ENCODE peak calls at places on chromosomes 4 and X, in four cellular contexts. E is left ventricle myocardium inferior, C is psoas muscle, D is mammary epithelial cell. H is an unnamed sample.

GRCh38 chrX:38574858-38575257 is 13.5 kb downstream of the TSPAN7 start:
- DNase-seq in E (no peak), C (no peak), D (no peak), H (no peak)

GRCh38 chrX:19602866-19603620 is 87.7 kb upstream of the MAP3K15 start:
- DNase-seq in E (no peak), C (peak; percentile 51), D (peak; percentile 83), H (peak; percentile 61)

GRCh38 chr4:182584016-182584415 is 333.2 kb downstream of the DCTD start:
- DNase-seq in E (no peak), C (no peak), D (no peak), H (no peak)

GRCh38 chr4:8641256-8641655 is 48.7 kb downstream of the CPZ start:
- DNase-seq in E (peak; percentile 9), C (no peak), D (no peak), H (no peak)

GRCh38 chrX:135185795-135186443 is 14.7 kb upstream of the CT55 start:
- DNase-seq in E (no peak), C (no peak), D (peak; percentile 53), H (peak; percentile 75)

GRCh38 chrX:155127940-155128339 is 56.6 kb downstream of the BRCC3 start:
- DNase-seq in E (no peak), C (no peak), D (no peak), H (no peak)

GRCh38 chr4:56158483-56158882 is 209.7 kb downstream of the CEP135 start:
- DNase-seq in E (no peak), C (no peak), D (no peak), H (no peak)

GRCh38 chr4:130288576-130288975 is 1192.6 kb downstream of the C4orf33 start:
- DNase-seq in E (no peak), C (no peak), D (no peak), H (no peak)

GRCh38 chr4:1819284-1819683 is 26.2 kb downstream of the FGFR3 start:
- DNase-seq in E (no peak), C (peak; percentile 87), D (no peak), H (no peak)

GRCh38 chr4:10490996-10491395 is 33.8 kb upstream of the ZNF518B start:
- DNase-seq in E (no peak), C (no peak), D (no peak), H (no peak)

GRCh38 chr4:165994706-165995105 is 121.7 kb downstream of the TLL1 start:
- DNase-seq in E (no peak), C (no peak), D (peak; percentile 31), H (no peak)

GRCh38 chr4:84286048-84286447 is 213.0 kb downstream of the NKX6-1 start:
- DNase-seq in E (no peak), C (no peak), D (no peak), H (no peak)

GRCh38 chrX:14051416-14051815 is 21.7 kb upstream of the GEMIN8 start:
- DNase-seq in E (no peak), C (no peak), D (no peak), H (no peak)

GRCh38 chr4:21645776-21646175 is 302.8 kb downstream of the KCNIP4 start:
- DNase-seq in E (no peak), C (no peak), D (no peak), H (no peak)

GRCh38 chr4:54213001-54213400 is 16.1 kb upstream of the PDGFRA start:
- DNase-seq in E (no peak), C (no peak), D (no peak), H (no peak)

GRCh38 chrX:154123241-154124219 is 20.5 kb upstream of the OPN1LW start:
- DNase-seq in E (peak; percentile 29), C (no peak), D (no peak), H (peak; percentile 29)

GRCh38 chr4:86957214-86957613 is 22.4 kb downstream of the AFF1 start:
- DNase-seq in E (no peak), C (no peak), D (peak; percentile 72), H (no peak)

GRCh38 chrX:153649178-153649914 is 2.3 kb downstream of the DUSP9 start:
- DNase-seq in E (no peak), C (peak; percentile 60), D (no peak), H (peak; percentile 50)

GRCh38 chr4:150582881-150583286 is 933 bp downstream of the MAB21L2 start:
- DNase-seq in E (no peak), C (peak; percentile 51), D (no peak), H (no peak)

GRCh38 chr4:185304944-185305690 is 90.6 kb downstream of the LRP2BP start:
- DNase-seq in E (no peak), C (no peak), D (peak; percentile 26), H (no peak)

GRCh38 chr4:184163813-184164212 is 53.9 kb downstream of the ENPP6 start:
- DNase-seq in E (peak; percentile 42), C (no peak), D (peak; percentile 28), H (peak; percentile 43)

GRCh38 chr4:85491527-85491926 is 16.6 kb downstream of the ARHGAP24 start:
- DNase-seq in E (no peak), C (no peak), D (no peak), H (no peak)

GRCh38 chrX:69317721-69318120 is 152.5 kb upstream of the PJA1 start:
- DNase-seq in E (no peak), C (no peak), D (no peak), H (no peak)

GRCh38 chr4:142406917-142407501 is 439.1 kb downstream of the INPP4B start:
- DNase-seq in E (no peak), C (no peak), D (no peak), H (no peak)

GRCh38 chr4:183987987-183988392 is 82.9 kb downstream of the STOX2 start:
- DNase-seq in E (peak; percentile 58), C (peak; percentile 77), D (peak; percentile 86), H (peak; percentile 71)

GRCh38 chr4:147590249-147590920 is 26.8 kb upstream of the TMEM184C start:
- DNase-seq in E (peak; percentile 33), C (peak; percentile 52), D (peak; percentile 34), H (peak; percentile 78)

GRCh38 chrX:82648062-82648461 is 860.0 kb upstream of the POU3F4 start:
- DNase-seq in E (no peak), C (no peak), D (peak; percentile 6), H (no peak)

GRCh38 chrX:57121162-57121741 is at the start of gene SPIN2B:
- DNase-seq in E (peak; percentile 78), C (peak; percentile 87), D (peak; percentile 62), H (peak; percentile 86)

DNA sequence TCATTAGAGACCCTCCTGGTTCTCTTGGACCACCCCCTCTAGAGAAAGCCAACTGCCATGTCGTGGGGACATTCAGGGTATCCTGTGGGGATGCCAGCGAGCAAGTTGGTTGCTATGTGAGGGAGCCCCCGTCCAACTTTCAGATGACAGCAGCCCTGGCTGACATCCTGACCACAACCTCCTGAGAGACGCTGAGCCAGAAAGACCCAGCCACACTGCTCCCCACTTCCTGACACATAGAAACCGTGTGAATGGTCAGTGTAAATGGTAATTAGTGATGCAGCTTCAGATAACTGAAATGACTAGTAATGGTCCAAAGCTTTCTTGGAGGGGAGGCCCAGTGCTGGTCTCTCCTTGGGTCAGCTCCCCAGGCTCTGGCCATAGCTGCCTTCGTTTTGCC is 10.8 kb downstream of the CLCN4 start:
- DNase-seq in E (no peak), C (no peak), D (no peak), H (no peak)
- H3K4me1 ChIP-seq in E (peaks cover 17% of the 10 kb centered on the region), C (peaks cover 7% of the 10 kb centered on the region), D (no peaks in the 10 kb centered on the region), H (no peaks in the 10 kb centered on the region)

DNA sequence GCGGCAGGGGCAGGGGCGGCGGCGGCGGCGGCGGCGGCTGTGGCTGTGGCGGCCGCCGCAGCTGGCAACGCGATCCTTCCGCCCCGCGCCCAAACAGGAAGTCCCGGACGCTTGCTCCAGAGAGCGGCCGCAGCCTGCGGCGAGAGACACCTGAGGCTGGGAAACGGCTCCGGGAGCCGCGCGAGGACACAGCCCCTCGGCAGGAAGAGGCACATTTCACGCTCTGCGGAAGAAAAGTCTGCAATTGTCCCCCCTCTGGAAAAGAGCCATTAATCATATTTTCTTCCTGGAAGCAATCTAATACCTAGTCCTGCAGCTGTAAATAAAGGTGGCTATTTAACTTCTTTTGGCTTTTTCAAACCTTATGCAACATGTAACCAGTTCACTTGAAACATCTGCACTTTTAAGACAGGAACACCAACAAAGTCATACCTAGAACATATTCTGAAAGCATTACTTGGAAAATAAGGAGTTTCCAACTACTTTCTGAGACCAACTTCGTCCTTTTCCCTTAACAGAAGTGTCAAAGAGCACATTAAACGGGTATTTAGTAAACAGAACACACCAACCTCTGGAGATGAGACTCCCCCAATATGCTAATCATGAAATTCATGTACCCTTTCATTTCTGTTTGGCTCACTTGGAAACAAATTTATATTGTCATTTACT is 69.0 kb downstream of the NOCT start:
- DNase-seq in E (no peak), C (no peak), D (no peak), H (no peak)
- H3K4me1 ChIP-seq in E (peaks cover 56% of the 10 kb centered on the region), C (peaks cover 39% of the 10 kb centered on the region), D (no peaks in the 10 kb centered on the region), H (peaks cover 4% of the 10 kb centered on the region)

GRCh38 chrX:136347706-136348105 is 46.9 kb downstream of the ADGRG4 start:
- DNase-seq in E (no peak), C (no peak), D (peak; percentile 31), H (no peak)
- H3K4me1 ChIP-seq in E (no peaks in the 10 kb centered on the region), C (no peaks in the 10 kb centered on the region), D (peaks cover 18% of the 10 kb centered on the region), H (no peaks in the 10 kb centered on the region)

DNA sequence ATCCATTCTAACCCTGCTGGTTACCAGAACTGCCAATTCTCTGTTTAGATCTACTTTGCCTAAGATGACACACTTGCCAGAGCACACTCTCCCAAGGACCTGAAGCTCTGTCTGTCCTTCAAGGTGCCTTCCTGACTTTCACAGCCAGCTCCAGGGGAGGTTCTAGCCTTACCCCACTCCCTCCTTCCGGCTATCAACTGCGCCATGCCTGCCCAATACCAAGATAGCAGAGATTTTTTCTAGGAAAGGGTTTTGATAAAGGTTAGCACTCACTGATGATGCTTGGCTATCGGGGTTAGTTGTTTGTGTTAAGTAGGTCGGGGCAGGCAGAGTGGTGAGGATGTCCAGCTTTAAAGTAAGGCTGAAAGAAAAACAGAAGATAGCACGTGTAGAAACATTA is 14.3 kb downstream of the ALPK1 start:
- DNase-seq in E (no peak), C (no peak), D (no peak), H (no peak)
- H3K4me1 ChIP-seq in E (peaks cover 19% of the 10 kb centered on the region), C (no peaks in the 10 kb centered on the region), D (no peaks in the 10 kb centered on the region), H (no peaks in the 10 kb centered on the region)

GRCh38 chr4:2863649-2864048 is 20.0 kb downstream of the ADD1 start:
- DNase-seq in E (no peak), C (no peak), D (no peak), H (no peak)
- H3K4me1 ChIP-seq in E (peaks cover 100% of the 10 kb centered on the region), C (peaks cover 99% of the 10 kb centered on the region), D (no peaks in the 10 kb centered on the region), H (peaks cover 98% of the 10 kb centered on the region)

GRCh38 chr4:145498430-145498829 is 16.8 kb downstream of the SMAD1 start:
- DNase-seq in E (no peak), C (no peak), D (no peak), H (no peak)

GRCh38 chr4:145497199-145498149 is 15.8 kb downstream of the SMAD1 start:
- DNase-seq in E (no peak), C (no peak), D (no peak), H (no peak)

GRCh38 chr4:145503486-145504072 is 21.9 kb downstream of the SMAD1 start:
- DNase-seq in E (no peak), C (no peak), D (no peak), H (no peak)

GRCh38 chr4:145502809-145503208 is 21.2 kb downstream of the SMAD1 start:
- DNase-seq in E (no peak), C (no peak), D (no peak), H (no peak)

GRCh38 chr4:145501051-145501660 is 19.5 kb downstream of the SMAD1 start:
- DNase-seq in E (no peak), C (no peak), D (no peak), H (no peak)
- H3K4me1 ChIP-seq in E (peaks cover 64% of the 10 kb centered on the region), C (peaks cover 59% of the 10 kb centered on the region), D (no peaks in the 10 kb centered on the region), H (peaks cover 6% of the 10 kb centered on the region)